ENCODE peak calls at places on chromosomes 5 and 9, in six cellular contexts. F, S, D, E, R and Q are unnamed samples.
A peak's percentile ranks its signal among the peaks of the same experiment; 100 is the strongest.

GRCh38 chr5:158637039-158637438 is 462.7 kb downstream of the EBF1 start:
- ATAC-seq in F (no peak), S (no peak), D (no peak), E (no peak), R (peak; percentile 62), Q (no peak)

GRCh38 chr9:2876726-2877125 is 32.8 kb upstream of the PUM3 start:
- ATAC-seq in F (no peak), S (no peak), D (no peak), E (no peak), R (no peak), Q (no peak)

GRCh38 chr9:71681708-71682268 is 86.5 kb downstream of the CEMIP2 start:
- ATAC-seq in F (no peak), S (peak; percentile 77), D (no peak), E (peak; percentile 47), R (no peak), Q (no peak)

GRCh38 chr9:85940275-85940831 is 593 bp upstream of the NAA35 start:
- ATAC-seq in F (no peak), S (no peak), D (no peak), E (no peak), R (no peak), Q (no peak)

GRCh38 chr5:107330903-107331302 is 339.8 kb downstream of the EFNA5 start:
- ATAC-seq in F (no peak), S (no peak), D (no peak), E (no peak), R (no peak), Q (no peak)

GRCh38 chr9:136345281-136346156 is 18.0 kb downstream of the DNLZ start:
- ATAC-seq in F (peak; percentile 69), S (peak; percentile 79), D (peak; percentile 84), E (peak; percentile 88), R (no peak), Q (peak; percentile 64)

GRCh38 chr9:110128664-110129329 is 79.2 kb downstream of the C9orf152 start:
- ATAC-seq in F (no peak), S (no peak), D (no peak), E (no peak), R (peak; percentile 73), Q (no peak)

GRCh38 chr9:35102465-35102768 is 514 bp downstream of the STOML2 start:
- ATAC-seq in F (no peak), S (peak; percentile 30), D (peak; percentile 60), E (peak; percentile 52), R (peak; percentile 56), Q (peak; percentile 23)

GRCh38 chr5:109643951-109644350 is 45.8 kb upstream of the MAN2A1 start:
- ATAC-seq in F (no peak), S (no peak), D (no peak), E (no peak), R (no peak), Q (no peak)

GRCh38 chr5:178577376-178577839 is 12.8 kb downstream of the COL23A1 start:
- ATAC-seq in F (peak; percentile 51), S (no peak), D (no peak), E (no peak), R (no peak), Q (no peak)

GRCh38 chr9:78115073-78115472 is 83.5 kb upstream of the GNAQ start:
- ATAC-seq in F (no peak), S (peak; percentile 80), D (peak; percentile 36), E (peak; percentile 76), R (peak; percentile 39), Q (no peak)

GRCh38 chr5:93072831-93073459 is 508.1 kb downstream of the NR2F1-AS1 start:
- ATAC-seq in F (no peak), S (no peak), D (no peak), E (no peak), R (no peak), Q (no peak)

DNA sequence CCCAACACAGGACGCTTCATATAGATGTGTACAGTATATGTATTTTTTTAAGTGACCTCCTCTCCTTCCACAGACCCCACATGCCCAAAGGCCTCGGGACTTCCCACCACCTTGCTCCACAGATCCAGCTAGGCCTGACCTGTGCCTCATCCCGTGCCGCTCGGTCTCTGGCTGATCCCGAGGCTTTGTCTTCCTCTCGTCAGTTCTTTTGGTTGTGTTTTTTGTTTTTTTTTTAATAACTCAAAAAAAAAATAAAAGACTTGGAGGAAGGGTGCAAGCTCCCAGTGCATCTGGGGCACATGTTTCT is 12.7 kb downstream of the CD74 start:
- ATAC-seq in F (no peak), S (no peak), D (no peak), E (no peak), R (peak; percentile 4), Q (no peak)
- TF ChIP-seq POLR2A in F (no peak), S (no peak), D (no peak), E (no peak), R (no peak), Q (no peak)

DNA sequence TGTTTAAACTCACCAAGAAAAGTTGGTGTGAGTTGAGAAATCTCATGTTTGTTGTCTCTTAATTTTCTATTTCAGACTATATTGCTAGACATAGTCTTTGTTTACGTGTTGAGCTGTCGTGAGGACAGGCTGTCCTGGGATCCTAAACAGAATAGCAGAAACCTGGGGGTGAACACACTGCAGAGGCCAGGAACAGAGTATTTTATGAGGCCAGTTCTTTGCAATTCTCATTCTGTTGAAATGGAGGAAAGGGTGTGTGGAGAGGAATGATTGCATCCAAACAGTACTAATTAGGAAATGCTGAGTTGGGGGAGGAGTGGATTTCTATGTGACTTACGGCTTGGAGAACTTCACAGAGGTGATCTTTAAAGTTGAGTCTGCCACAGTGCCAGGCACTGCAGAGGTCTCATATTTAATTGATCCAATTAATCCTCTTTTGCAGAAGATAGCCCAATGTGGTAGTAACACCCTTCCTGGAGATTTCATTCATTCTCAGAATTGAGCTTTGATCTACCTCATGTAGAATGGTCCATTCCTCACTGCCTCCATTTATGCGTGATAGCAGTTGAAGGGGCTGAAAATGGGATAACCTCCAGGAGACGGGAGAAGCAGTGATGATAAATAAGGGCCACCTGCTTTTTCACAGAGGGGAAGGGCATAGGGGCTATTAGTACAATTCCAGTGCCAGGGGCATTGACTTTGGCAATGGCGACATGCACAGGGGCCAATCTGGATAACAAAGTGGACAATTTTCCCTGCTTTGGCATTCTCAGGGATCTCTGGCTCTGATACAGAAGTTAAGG is 84.7 kb upstream of the TNFAIP8 start:
- ATAC-seq in F (no peak), S (no peak), D (no peak), E (no peak), R (no peak), Q (no peak)
- H3K4me1 ChIP-seq in F (peaks cover 42% of the 10 kb centered on the region), S (peaks cover 38% of the 10 kb centered on the region), D (peaks cover 52% of the 10 kb centered on the region), E (peaks cover 40% of the 10 kb centered on the region), R (peaks cover 41% of the 10 kb centered on the region), Q (no peaks in the 10 kb centered on the region)

GRCh38 chr5:111774525-111774924 is 17.5 kb upstream of the NREP start:
- ATAC-seq in F (peak; percentile 61), S (no peak), D (no peak), E (no peak), R (peak; percentile 33), Q (no peak)
- TF ChIP-seq POLR2AphosphoS5 in F (no peak), S (no peak), D (no peak), E (no peak), R (no peak), Q (no peak)

GRCh38 chr5:78587081-78587774 is 61.3 kb downstream of the LHFPL2 start:
- ATAC-seq in F (no peak), S (no peak), D (no peak), E (no peak), R (no peak), Q (no peak)
- TF ChIP-seq POLR2A in F (no peak), S (no peak), D (no peak), E (no peak), R (no peak), Q (no peak)

GRCh38 chr5:172764861-172765765 is 5.9 kb downstream of the DUSP1 start:
- ATAC-seq in F (peak; percentile 91), S (peak; percentile 83), D (peak; percentile 78), E (peak; percentile 90), R (peak; percentile 93), Q (peak; percentile 59)

GRCh38 chr5:172768573-172769323 is 2.2 kb downstream of the DUSP1 start:
- ATAC-seq in F (no peak), S (no peak), D (no peak), E (no peak), R (no peak), Q (no peak)

GRCh38 chr5:172768098-172768572 is 2.9 kb downstream of the DUSP1 start:
- ATAC-seq in F (no peak), S (no peak), D (no peak), E (no peak), R (no peak), Q (no peak)

GRCh38 chr5:172765766-172766286 is 5.2 kb downstream of the DUSP1 start:
- ATAC-seq in F (peak; percentile 13), S (no peak), D (peak; percentile 1), E (no peak), R (no peak), Q (peak; percentile 20)

DNA sequence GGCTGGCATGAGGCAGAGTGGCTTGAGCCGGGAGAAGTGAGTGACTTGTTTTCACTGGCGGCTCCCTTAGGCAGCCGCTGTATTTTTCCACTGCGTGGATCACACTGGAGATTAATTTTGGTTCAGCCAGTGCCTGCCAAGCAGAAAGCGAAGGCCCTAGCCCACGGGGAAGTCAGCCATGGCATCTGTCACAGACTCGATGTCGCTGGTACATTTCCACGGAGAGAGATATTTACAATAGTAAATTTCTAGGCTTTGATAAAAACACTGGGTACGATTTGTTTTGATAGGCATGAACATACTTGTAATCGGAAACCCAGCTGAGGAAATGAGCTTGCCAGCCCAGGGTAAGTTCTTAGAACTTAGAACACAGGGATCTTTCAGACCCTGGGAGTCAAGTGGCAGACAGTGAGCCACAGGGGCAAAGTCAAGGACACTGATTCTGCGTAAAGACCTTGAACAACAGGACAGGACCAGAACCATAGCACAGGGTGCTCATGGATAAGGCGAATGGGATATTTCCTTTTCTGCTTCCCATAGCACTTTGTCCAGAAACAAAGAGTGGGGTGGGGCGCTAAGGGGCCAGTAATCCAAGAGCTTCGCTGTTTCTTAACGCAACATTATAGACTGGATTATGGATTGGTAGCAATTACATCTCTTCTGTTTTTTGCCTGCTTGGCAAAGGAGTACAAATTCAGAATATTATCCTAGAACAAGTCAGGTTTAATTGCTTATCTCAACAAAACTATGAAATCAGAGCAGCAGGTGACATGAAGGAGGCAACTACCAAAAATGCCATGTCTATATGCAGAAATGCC is 4.5 kb downstream of the DUSP1 start:
- ATAC-seq in F (peak; percentile 52), S (no peak), D (peak; percentile 7), E (no peak), R (no peak), Q (peak; percentile 48)
- H3K4me1 ChIP-seq in F (peaks cover 11% of the 10 kb centered on the region), S (peaks cover 23% of the 10 kb centered on the region), D (peaks cover 57% of the 10 kb centered on the region), E (peaks cover 26% of the 10 kb centered on the region), R (peaks cover 20% of the 10 kb centered on the region), Q (no peaks in the 10 kb centered on the region)

GRCh38 chr5:32312194-32312681 is 501 bp downstream of the MTMR12 start:
- ATAC-seq in F (peak; percentile 20), S (peak; percentile 17), D (peak; percentile 34), E (peak; percentile 33), R (peak; percentile 40), Q (peak; percentile 33)
- TF ChIP-seq POLR2AphosphoS5 in F (no peak), S (no peak), D (no peak), E (no peak), R (no peak), Q (peak; percentile 81)

GRCh38 chr5:53109436-53110127 is at the start of gene MOCS2:
- ATAC-seq in F (peak; percentile 98), S (peak; percentile 99), D (peak; percentile 97), E (peak; percentile 98), R (peak; percentile 99), Q (peak; percentile 100)
- TF ChIP-seq POLR2A in F (peak; percentile 88), S (peak; percentile 96), D (peak; percentile 95), E (peak; percentile 88), R (peak; percentile 97), Q (peak; percentile 72)